ENCODE peak calls at places on chromosomes 6 and 20, in ten cellular contexts. J is A549, N is dorsolateral prefrontal cortex, Z is GM13977, C is testis, G is H1, S is IMR-90, Q is pancreas, I is uterus, V is A673. R is an unnamed sample.

GRCh38 chr6:138590796-138591709 is 91.8 kb upstream of the NHSL1 start:
- DNase-seq in G (peak; percentile 69), Z (peak; percentile 50), I (peak; percentile 48), Q (no peak), S (peak; percentile 79), V (peak; percentile 82), C (peak; percentile 65), N (peak; percentile 53), J (peak; percentile 53), R (no peak)

GRCh38 chr6:170178561-170179477 is 112.1 kb downstream of the DLL1 start:
- DNase-seq in Q (peak; percentile 79), N (no peak), I (peak; percentile 17), J (no peak), Z (peak; percentile 31), V (peak; percentile 67), C (no peak), G (peak; percentile 40), S (peak; percentile 21), R (peak; percentile 83)

GRCh38 chr6:142693446-142693845 is 251.5 kb downstream of the HIVEP2 start:
- DNase-seq in N (no peak), S (peak; percentile 68), C (no peak), I (no peak), Z (no peak), Q (no peak), G (no peak), V (no peak), J (no peak), R (no peak)

GRCh38 chr6:137395316-137395715 is 98.9 kb downstream of the OLIG3 start:
- DNase-seq in N (no peak), Q (no peak), G (no peak), J (no peak), I (no peak), C (no peak), S (no peak), Z (no peak), V (no peak), R (no peak)

GRCh38 chr6:90319979-90320667 is 23.5 kb upstream of the BACH2 start:
- DNase-seq in N (no peak), G (no peak), I (no peak), S (no peak), J (no peak), Z (no peak), C (no peak), V (no peak), Q (no peak), R (no peak)

GRCh38 chr6:56036911-56037310 is 161.5 kb upstream of the BMP5 start:
- DNase-seq in Q (no peak), G (no peak), S (no peak), J (no peak), N (no peak), C (no peak), V (no peak), I (no peak), Z (no peak), R (no peak)

GRCh38 chr6:2695464-2696095 is 55.1 kb downstream of the MYLK4 start:
- DNase-seq in N (no peak), Z (peak; percentile 59), C (no peak), V (peak; percentile 44), S (peak; percentile 57), I (no peak), J (no peak), G (no peak), Q (no peak), R (no peak)

GRCh38 chr20:51750037-51750769 is 18.0 kb downstream of the ATP9A start:
- DNase-seq in Z (no peak), G (no peak), I (peak; percentile 76), Q (peak; percentile 74), N (peak; percentile 69), V (no peak), C (peak; percentile 88), J (peak; percentile 93), S (peak; percentile 94), R (no peak)

GRCh38 chr20:21705466-21706344 is at the start of gene PAX1:
- DNase-seq in J (no peak), G (no peak), I (no peak), V (peak; percentile 38), N (no peak), C (no peak), Q (peak; percentile 71), Z (no peak), S (no peak), R (no peak)

GRCh38 chr6:144767066-144767465 is 481.9 kb downstream of the UTRN start:
- DNase-seq in I (no peak), S (no peak), Z (no peak), G (no peak), N (no peak), C (no peak), Q (no peak), V (no peak), J (no peak), R (no peak)

GRCh38 chr6:659716-660581 is 3.0 kb upstream of the HUS1B start:
- DNase-seq in N (no peak), Q (no peak), V (peak; percentile 17), I (no peak), S (no peak), Z (no peak), J (no peak), G (peak; percentile 63), C (peak; percentile 37), R (no peak)

GRCh38 chr6:156283091-156283490 is 494.1 kb upstream of the ARID1B start:
- DNase-seq in Z (no peak), C (no peak), J (no peak), Q (no peak), N (peak; percentile 41), S (no peak), G (no peak), V (peak; percentile 1), I (no peak), R (no peak)

GRCh38 chr6:170062209-170062903 is 228.5 kb downstream of the DLL1 start:
- DNase-seq in Z (no peak), V (no peak), S (no peak), Q (peak; percentile 50), J (no peak), C (no peak), I (no peak), N (no peak), G (peak; percentile 43), R (peak; percentile 80)

GRCh38 chr6:7201732-7202541 is 94.2 kb downstream of the RREB1 start:
- DNase-seq in Z (peak; percentile 78), G (no peak), I (no peak), J (no peak), N (peak; percentile 58), Q (no peak), S (no peak), V (no peak), C (peak; percentile 43), R (no peak)

GRCh38 chr6:154995241-154996162 is at the start of gene TIAM2:
- DNase-seq in G (peak; percentile 85), N (no peak), C (peak; percentile 30), V (peak; percentile 30), J (peak; percentile 25), I (no peak), Q (peak; percentile 65), S (no peak), Z (peak; percentile 64), R (peak; percentile 84)

GRCh38 chr20:2907519-2907918 is 34.2 kb downstream of the PTPRA start:
- DNase-seq in Q (no peak), J (no peak), G (no peak), I (no peak), Z (no peak), V (no peak), C (no peak), N (no peak), S (peak; percentile 7), R (no peak)

GRCh38 chr20:33685328-33686007 is 717 bp downstream of the E2F1 start:
- DNase-seq in V (peak; percentile 62), J (no peak), Z (peak; percentile 88), C (no peak), S (no peak), I (peak; percentile 16), G (peak; percentile 63), Q (no peak), N (no peak), R (no peak)

GRCh38 chr20:61760321-61761112 is 305.2 kb downstream of the TAF4 start:
- DNase-seq in C (peak; percentile 43), S (no peak), J (no peak), G (no peak), Q (peak; percentile 35), I (no peak), N (no peak), V (no peak), Z (no peak), R (no peak)

GRCh38 chr6:46935687-46936086 is 13.9 kb upstream of the ADGRF5 start:
- DNase-seq in C (no peak), Z (no peak), V (no peak), Q (no peak), N (no peak), S (no peak), J (no peak), G (peak; percentile 49), I (no peak), R (no peak)

GRCh38 chr20:53712212-53712977 is 118.8 kb upstream of the ZNF217 start:
- DNase-seq in G (peak; percentile 57), N (no peak), Q (no peak), V (no peak), J (no peak), I (no peak), C (no peak), Z (no peak), S (no peak), R (no peak)

GRCh38 chr6:158536084-158536890 is 23.6 kb upstream of the TMEM181 start:
- DNase-seq in N (no peak), I (peak; percentile 44), C (peak; percentile 90), V (peak; percentile 67), Z (peak; percentile 87), G (peak; percentile 92), Q (peak; percentile 89), S (peak; percentile 65), J (peak; percentile 64), R (peak; percentile 89)

GRCh38 chr6:34791842-34792604 is at the start of gene BLTP3A:
- DNase-seq in J (peak; percentile 69), I (peak; percentile 34), V (peak; percentile 89), S (peak; percentile 62), C (peak; percentile 79), N (peak; percentile 33), G (peak; percentile 75), Q (peak; percentile 90), Z (peak; percentile 97), R (peak; percentile 89)
- TF ChIP-seq CTCF in J (no peak), I (peak; percentile 29), V (no peak), S (peak; percentile 18), C (no peak), N (no peak), G (no peak), Q (no peak), Z (peak; percentile 45), R (no peak)

GRCh38 chr6:166369741-166370140 is 13.0 kb downstream of the MPC1 start:
- DNase-seq in I (no peak), S (no peak), C (no peak), Z (no peak), V (no peak), N (no peak), Q (no peak), G (no peak), J (no peak), R (no peak)
- TF ChIP-seq CTCF in I (no peak), S (no peak), C (no peak), Z (no peak), V (no peak), N (no peak), Q (no peak), G (no peak), J (no peak), R (no peak)

GRCh38 chr6:129759851-129760595 is 50.0 kb upstream of the ARHGAP18 start:
- DNase-seq in I (no peak), Z (no peak), Q (no peak), S (peak; percentile 30), C (no peak), G (no peak), V (no peak), J (no peak), N (no peak), R (no peak)
- TF ChIP-seq CTCF in I (no peak), Z (no peak), Q (no peak), S (no peak), C (no peak), G (no peak), V (no peak), J (no peak), N (no peak), R (no peak)

GRCh38 chr6:149929422-149929821 is 6.5 kb upstream of the RAET1G start:
- DNase-seq in Z (no peak), Q (no peak), G (peak; percentile 63), S (no peak), N (no peak), I (no peak), J (no peak), C (no peak), V (peak; percentile 30), R (no peak)
- TF ChIP-seq CTCF in Z (peak; percentile 29), Q (no peak), G (peak; percentile 72), S (peak; percentile 32), N (no peak), I (no peak), J (no peak), C (peak; percentile 11), V (peak; percentile 67), R (peak; percentile 48)